ENCODE peak calls at places on chromosomes 5 and 9, in four cellular contexts. J is C1 segment of cervical spinal cord, Y is HFFc6, M is endothelial cell. Q is an unnamed sample.

GRCh38 chr5:57117601-57118000 is 56.3 kb upstream of the GPBP1 start:
- DNase-seq in J (no peak), Y (no peak), M (no peak), Q (no peak)

GRCh38 chr5:176542135-176542595 is 5.0 kb upstream of the RNF44 start:
- DNase-seq in J (no peak), Y (no peak), M (no peak), Q (no peak)

GRCh38 chr9:96853711-96854072 is 622 bp downstream of the ZNF782 start:
- DNase-seq in J (no peak), Y (no peak), M (no peak), Q (no peak)

GRCh38 chr5:127042593-127042992 is 12.2 kb upstream of the MARCHF3 start:
- DNase-seq in J (no peak), Y (peak), M (no peak), Q (peak)

GRCh38 chr5:8773091-8773615 is 772.7 kb downstream of the SEMA5A start:
- DNase-seq in J (no peak), Y (no peak), M (no peak), Q (peak)

GRCh38 chr9:78663367-78663766 is 366.4 kb downstream of the PSAT1 start:
- DNase-seq in J (no peak), Y (no peak), M (no peak), Q (no peak)

GRCh38 chr5:67808340-67808739 is 407.2 kb upstream of the PIK3R1 start:
- DNase-seq in J (no peak), Y (no peak), M (no peak), Q (no peak)

GRCh38 chr5:54090495-54091084 is 219.8 kb downstream of the ARL15 start:
- DNase-seq in J (no peak), Y (peak), M (no peak), Q (peak)

GRCh38 chr9:100549048-100549447 is 28.8 kb upstream of the CAVIN4 start:
- DNase-seq in J (no peak), Y (no peak), M (peak), Q (no peak)

GRCh38 chr5:114377946-114378345 is 16.1 kb downstream of the KCNN2 start:
- DNase-seq in J (no peak), Y (no peak), M (no peak), Q (no peak)

GRCh38 chr9:83698976-83699585 is 8.7 kb downstream of the UBQLN1 start:
- DNase-seq in J (no peak), Y (no peak), M (no peak), Q (no peak)

GRCh38 chr5:143176048-143176447 is 227.4 kb downstream of the NR3C1 start:
- DNase-seq in J (peak), Y (no peak), M (no peak), Q (no peak)

GRCh38 chr5:181243521-181244307 is at the start of gene RACK1:
- DNase-seq in J (no peak), Y (peak), M (peak), Q (peak)

GRCh38 chr5:180371949-180372348 is 18.8 kb upstream of the GFPT2 start:
- DNase-seq in J (no peak), Y (no peak), M (no peak), Q (no peak)

GRCh38 chr9:93192721-93193372 is 8.9 kb downstream of the WNK2 start:
- DNase-seq in J (no peak), Y (no peak), M (no peak), Q (no peak)

GRCh38 chr5:57004800-57005199 is 52.9 kb upstream of the MIER3 start:
- DNase-seq in J (no peak), Y (no peak), M (no peak), Q (no peak)

GRCh38 chr5:20974423-20974822 is 986.4 kb upstream of the CDH18 start:
- DNase-seq in J (no peak), Y (no peak), M (no peak), Q (peak)

GRCh38 chr5:142669479-142669878 is 16.4 kb downstream of the FGF1 start:
- DNase-seq in J (peak), Y (no peak), M (no peak), Q (no peak)

GRCh38 chr5:105836906-105837305 is 1833.8 kb downstream of the EFNA5 start:
- DNase-seq in J (no peak), Y (no peak), M (no peak), Q (no peak)

GRCh38 chr5:66222455-66222854 is 78.4 kb downstream of the SREK1 start:
- DNase-seq in J (no peak), Y (no peak), M (no peak), Q (no peak)

GRCh38 chr5:53368516-53368915 is 111.9 kb upstream of the FST start:
- DNase-seq in J (no peak), Y (peak), M (no peak), Q (peak)

GRCh38 chr9:19782005-19782404 is 6.8 kb downstream of the SLC24A2 start:
- DNase-seq in J (no peak), Y (no peak), M (peak), Q (peak)